ENCODE peak calls at places on chromosome 15, in ten cellular contexts. One of them, this sample, is unnamed. For H3K27me3, the result is how much of the 10 kb centered on the place peaks cover.

GRCh38 chr15:101361418-101361817 is 66.4 kb upstream of the SNRPA1 start:
- DNase-seq in astrocyte: no peak
- DNase-seq in HCT116: no peak
- DNase-seq in brain microvascular endothelial cell: no peak
- DNase-seq in cardiac muscle cell: peak
- DNase-seq in breast epithelium: no peak
- DNase-seq in adrenal gland: no peak
- DNase-seq in lung: no peak
- DNase-seq in endothelial cell of umbilical vein: no peak
- DNase-seq in MM.1S: no peak
- DNase-seq in this sample: no peak

GRCh38 chr15:85141601-85142185 is 160.0 kb downstream of the PDE8A start:
- DNase-seq in brain microvascular endothelial cell: no peak
- DNase-seq in lung: no peak
- DNase-seq in endothelial cell of umbilical vein: peak
- DNase-seq in adrenal gland: no peak
- DNase-seq in astrocyte: peak
- DNase-seq in HCT116: no peak
- DNase-seq in MM.1S: no peak
- DNase-seq in breast epithelium: no peak
- DNase-seq in cardiac muscle cell: no peak
- DNase-seq in this sample: no peak

GRCh38 chr15:29064731-29065130 is 179.0 kb downstream of the APBA2 start:
- DNase-seq in lung: no peak
- DNase-seq in adrenal gland: no peak
- DNase-seq in astrocyte: no peak
- DNase-seq in cardiac muscle cell: no peak
- DNase-seq in MM.1S: no peak
- DNase-seq in breast epithelium: no peak
- DNase-seq in endothelial cell of umbilical vein: no peak
- DNase-seq in HCT116: no peak
- DNase-seq in brain microvascular endothelial cell: no peak
- DNase-seq in this sample: no peak

GRCh38 chr15:28125673-28126651 is 26.8 kb upstream of the OCA2 start:
- DNase-seq in MM.1S: peak
- DNase-seq in HCT116: peak
- DNase-seq in breast epithelium: no peak
- DNase-seq in lung: no peak
- DNase-seq in astrocyte: peak
- DNase-seq in brain microvascular endothelial cell: peak
- DNase-seq in adrenal gland: no peak
- DNase-seq in cardiac muscle cell: peak
- DNase-seq in endothelial cell of umbilical vein: peak
- DNase-seq in this sample: no peak

GRCh38 chr15:35540885-35541284 is 5.1 kb downstream of the DPH6 start:
- DNase-seq in adrenal gland: no peak
- DNase-seq in endothelial cell of umbilical vein: no peak
- DNase-seq in lung: no peak
- DNase-seq in brain microvascular endothelial cell: no peak
- DNase-seq in astrocyte: peak
- DNase-seq in HCT116: no peak
- DNase-seq in MM.1S: no peak
- DNase-seq in cardiac muscle cell: peak
- DNase-seq in breast epithelium: no peak
- DNase-seq in this sample: no peak

GRCh38 chr15:55588818-55589122 is 625 bp upstream of the PYGO1 start:
- DNase-seq in brain microvascular endothelial cell: peak
- DNase-seq in adrenal gland: no peak
- DNase-seq in cardiac muscle cell: no peak
- DNase-seq in endothelial cell of umbilical vein: no peak
- DNase-seq in MM.1S: no peak
- DNase-seq in lung: no peak
- DNase-seq in astrocyte: no peak
- DNase-seq in breast epithelium: no peak
- DNase-seq in HCT116: no peak
- DNase-seq in this sample: no peak

GRCh38 chr15:68966996-68967395 is 36.7 kb downstream of the SPESP1 start:
- DNase-seq in astrocyte: no peak
- DNase-seq in cardiac muscle cell: no peak
- DNase-seq in endothelial cell of umbilical vein: peak
- DNase-seq in brain microvascular endothelial cell: no peak
- DNase-seq in adrenal gland: no peak
- DNase-seq in MM.1S: no peak
- DNase-seq in lung: no peak
- DNase-seq in breast epithelium: no peak
- DNase-seq in HCT116: no peak
- DNase-seq in this sample: no peak

GRCh38 chr15:51499379-51499976 is 123.1 kb downstream of the DMXL2 start:
- DNase-seq in breast epithelium: no peak
- DNase-seq in lung: no peak
- DNase-seq in MM.1S: peak
- DNase-seq in brain microvascular endothelial cell: peak
- DNase-seq in cardiac muscle cell: peak
- DNase-seq in endothelial cell of umbilical vein: peak
- DNase-seq in HCT116: peak
- DNase-seq in adrenal gland: no peak
- DNase-seq in astrocyte: peak
- DNase-seq in this sample: no peak

GRCh38 chr15:78679089-78679511 is 38.1 kb upstream of the CHRNB4 start:
- DNase-seq in cardiac muscle cell: no peak
- DNase-seq in adrenal gland: no peak
- DNase-seq in breast epithelium: no peak
- DNase-seq in HCT116: no peak
- DNase-seq in endothelial cell of umbilical vein: no peak
- DNase-seq in astrocyte: no peak
- DNase-seq in MM.1S: no peak
- DNase-seq in brain microvascular endothelial cell: no peak
- DNase-seq in lung: no peak
- DNase-seq in this sample: peak

GRCh38 chr15:78673917-78674444 is 33.0 kb upstream of the CHRNB4 start:
- DNase-seq in endothelial cell of umbilical vein: no peak
- DNase-seq in adrenal gland: no peak
- DNase-seq in brain microvascular endothelial cell: no peak
- DNase-seq in MM.1S: no peak
- DNase-seq in breast epithelium: no peak
- DNase-seq in lung: no peak
- DNase-seq in cardiac muscle cell: no peak
- DNase-seq in astrocyte: no peak
- DNase-seq in HCT116: no peak
- DNase-seq in this sample: no peak

GRCh38 chr15:78675206-78675605 is 34.2 kb upstream of the CHRNB4 start:
- DNase-seq in astrocyte: no peak
- DNase-seq in HCT116: no peak
- DNase-seq in endothelial cell of umbilical vein: no peak
- DNase-seq in cardiac muscle cell: no peak
- DNase-seq in breast epithelium: no peak
- DNase-seq in MM.1S: no peak
- DNase-seq in adrenal gland: no peak
- DNase-seq in brain microvascular endothelial cell: no peak
- DNase-seq in lung: no peak
- DNase-seq in this sample: no peak

GRCh38 chr15:78675617-78676360 is 34.8 kb upstream of the CHRNB4 start:
- DNase-seq in adrenal gland: no peak
- DNase-seq in MM.1S: no peak
- DNase-seq in endothelial cell of umbilical vein: no peak
- DNase-seq in cardiac muscle cell: no peak
- DNase-seq in astrocyte: no peak
- DNase-seq in HCT116: no peak
- DNase-seq in breast epithelium: no peak
- DNase-seq in brain microvascular endothelial cell: no peak
- DNase-seq in lung: no peak
- DNase-seq in this sample: no peak

DNA sequence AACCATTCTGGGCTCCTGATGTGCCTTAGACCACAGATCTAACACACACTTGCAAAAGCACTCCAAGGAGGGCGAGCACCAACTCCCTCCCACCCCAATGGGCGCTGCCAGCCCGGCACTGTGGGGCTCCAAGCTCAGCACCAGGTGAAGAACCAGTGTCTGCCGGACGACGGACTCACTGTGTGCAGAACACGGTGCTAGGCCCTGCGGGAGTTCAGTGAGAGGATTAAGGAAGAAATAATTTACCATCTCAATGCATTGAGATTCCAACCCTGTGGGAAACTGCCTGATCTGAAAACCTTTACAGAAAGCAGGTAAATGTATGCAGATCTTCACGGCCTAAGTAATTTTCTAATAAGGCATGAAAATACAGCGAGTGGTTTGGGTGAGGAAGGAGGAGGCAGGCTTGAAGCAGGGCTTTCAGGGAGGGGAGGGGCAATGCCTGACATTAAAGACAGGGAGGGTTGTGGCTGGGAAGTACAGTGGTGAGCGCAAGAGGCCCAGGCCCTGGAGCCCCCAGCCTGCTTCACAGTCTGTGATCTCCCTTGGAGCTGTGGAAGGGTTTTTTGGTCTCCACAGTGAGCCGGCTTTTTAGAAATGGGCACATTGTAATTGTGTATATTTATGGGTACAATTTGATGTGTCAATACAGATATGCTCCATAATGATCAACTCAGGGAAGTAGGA is 35.6 kb upstream of the CHRNB4 start:
- DNase-seq in brain microvascular endothelial cell: no peak
- DNase-seq in cardiac muscle cell: no peak
- DNase-seq in adrenal gland: no peak
- DNase-seq in HCT116: no peak
- DNase-seq in astrocyte: no peak
- DNase-seq in breast epithelium: no peak
- DNase-seq in MM.1S: no peak
- DNase-seq in endothelial cell of umbilical vein: no peak
- DNase-seq in lung: no peak
- DNase-seq in this sample: no peak
- H3K27me3 ChIP-seq in brain microvascular endothelial cell: under half
- H3K27me3 ChIP-seq in cardiac muscle cell: under half
- H3K27me3 ChIP-seq in adrenal gland: under half
- H3K27me3 ChIP-seq in HCT116: under half
- H3K27me3 ChIP-seq in astrocyte: under half
- H3K27me3 ChIP-seq in breast epithelium: under half
- H3K27me3 ChIP-seq in MM.1S: under half
- H3K27me3 ChIP-seq in endothelial cell of umbilical vein: under half
- H3K27me3 ChIP-seq in lung: under half
- H3K27me3 ChIP-seq in this sample: under half

GRCh38 chr15:77871838-77872371 is 205.6 kb downstream of the TBC1D2B start:
- DNase-seq in HCT116: no peak
- DNase-seq in MM.1S: no peak
- DNase-seq in brain microvascular endothelial cell: no peak
- DNase-seq in endothelial cell of umbilical vein: no peak
- DNase-seq in astrocyte: no peak
- DNase-seq in breast epithelium: no peak
- DNase-seq in cardiac muscle cell: no peak
- DNase-seq in adrenal gland: no peak
- DNase-seq in lung: no peak
- DNase-seq in this sample: no peak
- TF ChIP-seq CTCF in HCT116: peak
- TF ChIP-seq CTCF in MM.1S: no peak
- TF ChIP-seq CTCF in brain microvascular endothelial cell: peak
- TF ChIP-seq CTCF in endothelial cell of umbilical vein: peak
- TF ChIP-seq CTCF in astrocyte: no peak
- TF ChIP-seq CTCF in breast epithelium: no peak
- TF ChIP-seq CTCF in cardiac muscle cell: peak
- TF ChIP-seq CTCF in adrenal gland: no peak
- TF ChIP-seq CTCF in lung: no peak
- TF ChIP-seq CTCF in this sample: no peak

GRCh38 chr15:52783929-52784798 is 6.0 kb downstream of the ONECUT1 start:
- DNase-seq in lung: no peak
- DNase-seq in HCT116: no peak
- DNase-seq in cardiac muscle cell: peak
- DNase-seq in breast epithelium: no peak
- DNase-seq in adrenal gland: no peak
- DNase-seq in astrocyte: no peak
- DNase-seq in brain microvascular endothelial cell: no peak
- DNase-seq in MM.1S: no peak
- DNase-seq in endothelial cell of umbilical vein: peak
- DNase-seq in this sample: peak

GRCh38 chr15:52786436-52787122 is 3.6 kb downstream of the ONECUT1 start:
- DNase-seq in endothelial cell of umbilical vein: no peak
- DNase-seq in breast epithelium: no peak
- DNase-seq in MM.1S: no peak
- DNase-seq in adrenal gland: no peak
- DNase-seq in HCT116: no peak
- DNase-seq in astrocyte: no peak
- DNase-seq in cardiac muscle cell: no peak
- DNase-seq in brain microvascular endothelial cell: no peak
- DNase-seq in lung: no peak
- DNase-seq in this sample: no peak

GRCh38 chr15:52783191-52783829 is 6.8 kb downstream of the ONECUT1 start:
- DNase-seq in breast epithelium: no peak
- DNase-seq in lung: no peak
- DNase-seq in adrenal gland: no peak
- DNase-seq in astrocyte: no peak
- DNase-seq in brain microvascular endothelial cell: no peak
- DNase-seq in endothelial cell of umbilical vein: peak
- DNase-seq in HCT116: no peak
- DNase-seq in MM.1S: no peak
- DNase-seq in cardiac muscle cell: peak
- DNase-seq in this sample: no peak

GRCh38 chr15:52785672-52786406 is 4.3 kb downstream of the ONECUT1 start:
- DNase-seq in adrenal gland: no peak
- DNase-seq in breast epithelium: no peak
- DNase-seq in HCT116: no peak
- DNase-seq in lung: no peak
- DNase-seq in astrocyte: no peak
- DNase-seq in brain microvascular endothelial cell: no peak
- DNase-seq in endothelial cell of umbilical vein: no peak
- DNase-seq in cardiac muscle cell: no peak
- DNase-seq in MM.1S: no peak
- DNase-seq in this sample: no peak

GRCh38 chr15:52784799-52785671 is 5.1 kb downstream of the ONECUT1 start:
- DNase-seq in brain microvascular endothelial cell: no peak
- DNase-seq in breast epithelium: no peak
- DNase-seq in adrenal gland: no peak
- DNase-seq in endothelial cell of umbilical vein: no peak
- DNase-seq in MM.1S: no peak
- DNase-seq in lung: no peak
- DNase-seq in astrocyte: no peak
- DNase-seq in HCT116: no peak
- DNase-seq in cardiac muscle cell: no peak
- DNase-seq in this sample: no peak
- H3K4me3 ChIP-seq in brain microvascular endothelial cell: no peak
- H3K4me3 ChIP-seq in breast epithelium: no peak
- H3K4me3 ChIP-seq in adrenal gland: no peak
- H3K4me3 ChIP-seq in endothelial cell of umbilical vein: no peak
- H3K4me3 ChIP-seq in MM.1S: no peak
- H3K4me3 ChIP-seq in lung: no peak
- H3K4me3 ChIP-seq in astrocyte: no peak
- H3K4me3 ChIP-seq in HCT116: no peak
- H3K4me3 ChIP-seq in cardiac muscle cell: peak
- H3K4me3 ChIP-seq in this sample: no peak

GRCh38 chr15:96349933-96350292 is 19.4 kb downstream of the NR2F2 start:
- DNase-seq in breast epithelium: no peak
- DNase-seq in adrenal gland: no peak
- DNase-seq in lung: no peak
- DNase-seq in astrocyte: no peak
- DNase-seq in HCT116: no peak
- DNase-seq in brain microvascular endothelial cell: no peak
- DNase-seq in MM.1S: no peak
- DNase-seq in endothelial cell of umbilical vein: no peak
- DNase-seq in cardiac muscle cell: no peak
- DNase-seq in this sample: no peak

GRCh38 chr15:96349034-96349932 is 18.8 kb downstream of the NR2F2 start:
- DNase-seq in HCT116: no peak
- DNase-seq in breast epithelium: no peak
- DNase-seq in MM.1S: no peak
- DNase-seq in cardiac muscle cell: no peak
- DNase-seq in brain microvascular endothelial cell: peak
- DNase-seq in lung: no peak
- DNase-seq in astrocyte: no peak
- DNase-seq in endothelial cell of umbilical vein: peak
- DNase-seq in adrenal gland: no peak
- DNase-seq in this sample: no peak

GRCh38 chr15:96350321-96350720 is 19.8 kb downstream of the NR2F2 start:
- DNase-seq in brain microvascular endothelial cell: no peak
- DNase-seq in endothelial cell of umbilical vein: peak
- DNase-seq in cardiac muscle cell: no peak
- DNase-seq in HCT116: no peak
- DNase-seq in astrocyte: no peak
- DNase-seq in adrenal gland: no peak
- DNase-seq in MM.1S: no peak
- DNase-seq in breast epithelium: no peak
- DNase-seq in lung: no peak
- DNase-seq in this sample: no peak

GRCh38 chr15:96347181-96348111 is 16.9 kb downstream of the NR2F2 start:
- DNase-seq in adrenal gland: no peak
- DNase-seq in endothelial cell of umbilical vein: peak
- DNase-seq in cardiac muscle cell: peak
- DNase-seq in lung: no peak
- DNase-seq in astrocyte: no peak
- DNase-seq in MM.1S: no peak
- DNase-seq in breast epithelium: no peak
- DNase-seq in HCT116: no peak
- DNase-seq in brain microvascular endothelial cell: peak
- DNase-seq in this sample: no peak

GRCh38 chr15:96348112-96349027 is 17.9 kb downstream of the NR2F2 start:
- DNase-seq in adrenal gland: no peak
- DNase-seq in breast epithelium: no peak
- DNase-seq in lung: no peak
- DNase-seq in MM.1S: no peak
- DNase-seq in cardiac muscle cell: no peak
- DNase-seq in endothelial cell of umbilical vein: peak
- DNase-seq in brain microvascular endothelial cell: peak
- DNase-seq in HCT116: no peak
- DNase-seq in astrocyte: no peak
- DNase-seq in this sample: no peak
- H3K27me3 ChIP-seq in adrenal gland: under half
- H3K27me3 ChIP-seq in breast epithelium: under half
- H3K27me3 ChIP-seq in lung: under half
- H3K27me3 ChIP-seq in MM.1S: under half
- H3K27me3 ChIP-seq in cardiac muscle cell: half or more
- H3K27me3 ChIP-seq in endothelial cell of umbilical vein: under half
- H3K27me3 ChIP-seq in brain microvascular endothelial cell: under half
- H3K27me3 ChIP-seq in HCT116: under half
- H3K27me3 ChIP-seq in astrocyte: under half
- H3K27me3 ChIP-seq in this sample: under half